ENCODE peak calls at places on chromosome 2, in five cellular contexts. One of them, this sample, is unnamed. For H3K27me3 and H3K36me3, the result is how much of the 10 kb centered on the place peaks cover.

GRCh38 chr2:11254100-11254536 is 90.3 kb downstream of the ROCK2 start:
- DNase-seq in transverse colon: no peak
- DNase-seq in testis: no peak
- DNase-seq in A673: no peak
- DNase-seq in effector memory CD4-positive, alpha-beta T cell: no peak
- DNase-seq in this sample: no peak

GRCh38 chr2:152499921-152500320 is 164.9 kb downstream of the FMNL2 start:
- DNase-seq in testis: peak
- DNase-seq in effector memory CD4-positive, alpha-beta T cell: no peak
- DNase-seq in A673: no peak
- DNase-seq in transverse colon: no peak
- DNase-seq in this sample: no peak

GRCh38 chr2:207333599-207334308 is 168.0 kb upstream of the KLF7 start:
- DNase-seq in A673: no peak
- DNase-seq in testis: no peak
- DNase-seq in effector memory CD4-positive, alpha-beta T cell: no peak
- DNase-seq in transverse colon: no peak
- DNase-seq in this sample: no peak

GRCh38 chr2:86214503-86214832 is 15.2 kb downstream of the MRPL35 start:
- DNase-seq in transverse colon: no peak
- DNase-seq in testis: no peak
- DNase-seq in A673: no peak
- DNase-seq in effector memory CD4-positive, alpha-beta T cell: no peak
- DNase-seq in this sample: no peak

GRCh38 chr2:16264931-16265540 is 324.7 kb downstream of the MYCN start:
- DNase-seq in A673: no peak
- DNase-seq in transverse colon: no peak
- DNase-seq in testis: no peak
- DNase-seq in effector memory CD4-positive, alpha-beta T cell: no peak
- DNase-seq in this sample: no peak

GRCh38 chr2:226983891-226984290 is 148.0 kb downstream of the RHBDD1 start:
- DNase-seq in effector memory CD4-positive, alpha-beta T cell: no peak
- DNase-seq in testis: no peak
- DNase-seq in transverse colon: no peak
- DNase-seq in A673: no peak
- DNase-seq in this sample: no peak

GRCh38 chr2:172091626-172092566 is 6.6 kb downstream of the DLX1 start:
- DNase-seq in transverse colon: no peak
- DNase-seq in testis: no peak
- DNase-seq in A673: no peak
- DNase-seq in effector memory CD4-positive, alpha-beta T cell: no peak
- DNase-seq in this sample: no peak

GRCh38 chr2:230690439-230690838 is 22.2 kb upstream of the CAB39 start:
- DNase-seq in transverse colon: no peak
- DNase-seq in effector memory CD4-positive, alpha-beta T cell: no peak
- DNase-seq in A673: no peak
- DNase-seq in testis: peak
- DNase-seq in this sample: no peak

GRCh38 chr2:159209341-159210306 is 76.9 kb downstream of the WDSUB1 start:
- DNase-seq in effector memory CD4-positive, alpha-beta T cell: no peak
- DNase-seq in A673: no peak
- DNase-seq in testis: no peak
- DNase-seq in transverse colon: peak
- DNase-seq in this sample: no peak

GRCh38 chr2:174263989-174264388 is 15.7 kb upstream of the OLA1 start:
- DNase-seq in testis: no peak
- DNase-seq in transverse colon: no peak
- DNase-seq in A673: no peak
- DNase-seq in effector memory CD4-positive, alpha-beta T cell: no peak
- DNase-seq in this sample: no peak

GRCh38 chr2:64222351-64222750 is 78.1 kb upstream of the PELI1 start:
- DNase-seq in transverse colon: no peak
- DNase-seq in A673: no peak
- DNase-seq in testis: peak
- DNase-seq in effector memory CD4-positive, alpha-beta T cell: no peak
- DNase-seq in this sample: no peak

GRCh38 chr2:181656450-181657261 is at the start of gene CERKL:
- DNase-seq in effector memory CD4-positive, alpha-beta T cell: no peak
- DNase-seq in testis: peak
- DNase-seq in A673: no peak
- DNase-seq in transverse colon: peak
- DNase-seq in this sample: peak

GRCh38 chr2:42057902-42058450 is 10.2 kb downstream of the PKDCC start:
- DNase-seq in testis: no peak
- DNase-seq in transverse colon: no peak
- DNase-seq in effector memory CD4-positive, alpha-beta T cell: no peak
- DNase-seq in A673: no peak
- DNase-seq in this sample: no peak

GRCh38 chr2:42061839-42062238 is 14.0 kb downstream of the PKDCC start:
- DNase-seq in effector memory CD4-positive, alpha-beta T cell: no peak
- DNase-seq in A673: no peak
- DNase-seq in transverse colon: no peak
- DNase-seq in testis: no peak
- DNase-seq in this sample: no peak

GRCh38 chr2:42059261-42059898 is 11.6 kb downstream of the PKDCC start:
- DNase-seq in testis: no peak
- DNase-seq in A673: no peak
- DNase-seq in transverse colon: no peak
- DNase-seq in effector memory CD4-positive, alpha-beta T cell: no peak
- DNase-seq in this sample: no peak

GRCh38 chr2:42060718-42061619 is 13.1 kb downstream of the PKDCC start:
- DNase-seq in transverse colon: peak
- DNase-seq in testis: peak
- DNase-seq in effector memory CD4-positive, alpha-beta T cell: no peak
- DNase-seq in A673: peak
- DNase-seq in this sample: no peak

DNA sequence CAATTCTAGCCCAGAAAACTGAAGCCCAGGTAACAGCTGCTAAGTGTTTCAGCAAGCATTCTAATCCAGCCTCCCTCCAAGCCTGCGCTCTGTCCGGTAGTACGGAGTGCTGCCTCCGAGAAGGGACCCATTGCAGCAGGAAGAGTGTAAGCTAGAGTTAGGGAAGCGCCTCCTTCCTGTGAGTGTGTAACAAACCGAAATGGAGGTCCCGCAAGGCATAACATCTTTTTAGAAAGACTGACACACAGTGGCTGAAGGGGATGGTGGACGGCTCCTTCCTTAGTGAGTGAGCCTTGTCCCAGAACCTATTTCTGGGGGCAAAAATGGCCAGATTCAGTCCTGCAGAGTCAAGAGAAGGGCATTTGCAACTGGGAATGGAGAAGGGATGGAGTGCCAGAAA is 12.2 kb downstream of the PKDCC start:
- DNase-seq in A673: no peak
- DNase-seq in transverse colon: no peak
- DNase-seq in testis: no peak
- DNase-seq in effector memory CD4-positive, alpha-beta T cell: no peak
- DNase-seq in this sample: no peak
- H3K4me3 ChIP-seq in A673: no peak
- H3K4me3 ChIP-seq in transverse colon: no peak
- H3K4me3 ChIP-seq in testis: no peak
- H3K4me3 ChIP-seq in effector memory CD4-positive, alpha-beta T cell: no peak
- H3K4me3 ChIP-seq in this sample: no peak

GRCh38 chr2:170713280-170714155 is 1.6 kb upstream of the SP5 start:
- DNase-seq in effector memory CD4-positive, alpha-beta T cell: no peak
- DNase-seq in A673: no peak
- DNase-seq in testis: no peak
- DNase-seq in transverse colon: peak
- DNase-seq in this sample: no peak
- H3K27me3 ChIP-seq in effector memory CD4-positive, alpha-beta T cell: half or more
- H3K27me3 ChIP-seq in A673: half or more
- H3K27me3 ChIP-seq in testis: under half
- H3K27me3 ChIP-seq in transverse colon: half or more
- H3K27me3 ChIP-seq in this sample: half or more

GRCh38 chr2:26363323-26363722 is 16.7 kb upstream of the ADGRF3 start:
- DNase-seq in A673: no peak
- DNase-seq in effector memory CD4-positive, alpha-beta T cell: no peak
- DNase-seq in testis: no peak
- DNase-seq in transverse colon: no peak
- DNase-seq in this sample: no peak

GRCh38 chr2:26363958-26364357 is 17.4 kb upstream of the ADGRF3 start:
- DNase-seq in transverse colon: no peak
- DNase-seq in A673: no peak
- DNase-seq in effector memory CD4-positive, alpha-beta T cell: no peak
- DNase-seq in testis: no peak
- DNase-seq in this sample: no peak

GRCh38 chr2:26364669-26365068 is 18.1 kb upstream of the ADGRF3 start:
- DNase-seq in testis: no peak
- DNase-seq in transverse colon: no peak
- DNase-seq in effector memory CD4-positive, alpha-beta T cell: no peak
- DNase-seq in A673: no peak
- DNase-seq in this sample: no peak

GRCh38 chr2:26366957-26367356 is 20.4 kb upstream of the ADGRF3 start:
- DNase-seq in testis: no peak
- DNase-seq in effector memory CD4-positive, alpha-beta T cell: no peak
- DNase-seq in transverse colon: no peak
- DNase-seq in A673: no peak
- DNase-seq in this sample: no peak
- H3K36me3 ChIP-seq in testis: under half
- H3K36me3 ChIP-seq in effector memory CD4-positive, alpha-beta T cell: under half
- H3K36me3 ChIP-seq in transverse colon: under half
- H3K36me3 ChIP-seq in A673: under half
- H3K36me3 ChIP-seq in this sample: under half

GRCh38 chr2:169765523-169765922 is 31.9 kb downstream of the KLHL23 start:
- DNase-seq in effector memory CD4-positive, alpha-beta T cell: no peak
- DNase-seq in testis: no peak
- DNase-seq in transverse colon: no peak
- DNase-seq in A673: no peak
- DNase-seq in this sample: no peak

GRCh38 chr2:169770991-169771390 is 27.7 kb upstream of the SSB start:
- DNase-seq in testis: no peak
- DNase-seq in effector memory CD4-positive, alpha-beta T cell: no peak
- DNase-seq in transverse colon: no peak
- DNase-seq in A673: no peak
- DNase-seq in this sample: no peak

GRCh38 chr2:169771612-169772011 is 27.1 kb upstream of the SSB start:
- DNase-seq in effector memory CD4-positive, alpha-beta T cell: no peak
- DNase-seq in transverse colon: no peak
- DNase-seq in A673: no peak
- DNase-seq in testis: no peak
- DNase-seq in this sample: no peak

GRCh38 chr2:169768262-169768995 is 30.2 kb upstream of the SSB start:
- DNase-seq in effector memory CD4-positive, alpha-beta T cell: no peak
- DNase-seq in testis: no peak
- DNase-seq in transverse colon: peak
- DNase-seq in A673: no peak
- DNase-seq in this sample: no peak

GRCh38 chr2:169767243-169767888 is 31.3 kb upstream of the SSB start:
- DNase-seq in transverse colon: peak
- DNase-seq in A673: peak
- DNase-seq in testis: peak
- DNase-seq in effector memory CD4-positive, alpha-beta T cell: no peak
- DNase-seq in this sample: peak
- H3K4me3 ChIP-seq in transverse colon: no peak
- H3K4me3 ChIP-seq in A673: no peak
- H3K4me3 ChIP-seq in testis: no peak
- H3K4me3 ChIP-seq in effector memory CD4-positive, alpha-beta T cell: no peak
- H3K4me3 ChIP-seq in this sample: no peak

DNA sequence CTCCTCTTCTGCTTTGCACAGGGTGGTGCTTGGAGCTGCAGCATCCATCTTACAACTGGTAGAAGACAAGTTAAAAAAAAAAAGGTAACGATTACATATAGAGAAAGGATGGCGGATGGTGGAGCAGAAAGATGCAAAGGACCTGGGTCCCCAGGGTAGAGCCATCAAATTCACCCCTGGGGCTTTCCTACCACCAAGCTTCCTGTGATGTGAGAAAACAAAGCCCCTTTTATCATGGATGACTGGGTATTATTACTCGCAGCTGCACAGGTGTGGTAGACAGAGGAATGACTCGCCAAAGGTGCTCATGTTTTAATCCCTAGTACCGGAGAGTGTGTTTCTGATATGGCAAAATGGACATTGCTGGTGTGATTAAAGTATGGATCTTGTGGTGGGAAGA is 1.3 kb upstream of the ACOXL start:
- DNase-seq in transverse colon: no peak
- DNase-seq in effector memory CD4-positive, alpha-beta T cell: no peak
- DNase-seq in A673: no peak
- DNase-seq in testis: no peak
- DNase-seq in this sample: no peak
- H3K27me3 ChIP-seq in transverse colon: half or more
- H3K27me3 ChIP-seq in effector memory CD4-positive, alpha-beta T cell: under half
- H3K27me3 ChIP-seq in A673: half or more
- H3K27me3 ChIP-seq in testis: under half
- H3K27me3 ChIP-seq in this sample: under half

GRCh38 chr2:42410732-42411514 is 49.9 kb upstream of the COX7A2L start:
- DNase-seq in A673: no peak
- DNase-seq in transverse colon: no peak
- DNase-seq in effector memory CD4-positive, alpha-beta T cell: no peak
- DNase-seq in testis: no peak
- DNase-seq in this sample: no peak
- H3K36me3 ChIP-seq in A673: under half
- H3K36me3 ChIP-seq in transverse colon: under half
- H3K36me3 ChIP-seq in effector memory CD4-positive, alpha-beta T cell: under half
- H3K36me3 ChIP-seq in testis: under half
- H3K36me3 ChIP-seq in this sample: under half

DNA sequence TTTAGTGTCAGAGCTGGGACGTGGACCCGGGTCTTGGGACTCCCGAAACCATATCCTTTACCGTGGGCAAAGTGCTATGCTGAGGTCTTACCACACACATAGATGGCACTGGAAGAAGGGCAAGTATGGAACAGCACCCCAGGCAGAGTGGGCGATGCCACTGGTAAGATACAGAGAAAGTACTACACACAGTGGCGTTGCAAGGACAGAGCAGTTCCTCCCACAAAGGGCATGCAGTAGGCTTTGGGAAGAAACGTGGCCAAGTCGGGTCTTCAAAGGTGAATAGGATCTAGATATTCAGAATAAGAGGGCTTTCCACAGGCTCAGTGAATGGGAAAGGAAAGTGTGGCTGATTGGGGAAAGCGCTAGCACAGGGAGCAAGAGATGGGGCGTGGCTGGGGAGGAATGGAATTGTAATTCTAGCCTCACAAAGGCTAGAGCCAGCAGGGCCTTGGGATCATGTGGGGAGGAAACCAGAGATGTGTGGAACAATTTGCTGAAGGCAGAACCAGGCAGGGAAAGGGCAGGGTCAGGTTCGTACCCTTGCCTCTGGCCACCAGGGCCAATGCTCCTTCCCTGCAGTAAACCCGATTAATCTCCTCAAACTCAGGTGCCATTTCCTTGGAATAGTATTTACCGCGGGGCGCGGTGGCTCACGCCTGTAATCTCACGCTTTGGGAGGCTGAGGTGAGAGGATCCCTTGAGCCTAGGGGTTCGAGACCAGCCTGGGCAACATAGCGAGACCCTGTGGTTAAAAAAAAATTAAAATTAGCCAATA is 36.0 kb downstream of the PCBP1 start:
- DNase-seq in transverse colon: peak
- DNase-seq in A673: peak
- DNase-seq in effector memory CD4-positive, alpha-beta T cell: no peak
- DNase-seq in testis: peak
- DNase-seq in this sample: no peak
- H3K4me3 ChIP-seq in transverse colon: peak
- H3K4me3 ChIP-seq in A673: peak
- H3K4me3 ChIP-seq in effector memory CD4-positive, alpha-beta T cell: peak
- H3K4me3 ChIP-seq in testis: peak
- H3K4me3 ChIP-seq in this sample: peak

DNA sequence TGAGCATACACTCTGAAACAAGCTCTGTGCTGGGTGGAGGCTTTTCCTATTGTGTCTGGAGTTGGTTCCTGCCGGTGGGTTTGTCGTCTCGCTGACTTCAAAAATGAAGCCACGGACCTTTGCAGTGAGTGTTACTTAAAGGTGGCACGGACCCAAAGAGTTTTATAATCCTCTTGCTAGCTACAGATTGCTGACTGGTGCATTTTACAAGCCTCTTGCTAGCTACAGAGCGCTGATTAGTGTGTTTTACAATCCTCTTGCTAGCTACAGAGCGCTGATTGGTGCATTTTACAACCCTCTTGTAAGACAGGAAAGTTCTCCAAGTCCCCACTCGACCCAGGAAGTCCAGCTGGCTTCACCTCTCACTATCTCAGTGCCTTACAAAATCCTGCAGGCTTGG is 15.3 kb downstream of the DCDC2C start:
- DNase-seq in effector memory CD4-positive, alpha-beta T cell: no peak
- DNase-seq in transverse colon: no peak
- DNase-seq in A673: no peak
- DNase-seq in testis: no peak
- DNase-seq in this sample: no peak
- H3K27me3 ChIP-seq in effector memory CD4-positive, alpha-beta T cell: under half
- H3K27me3 ChIP-seq in transverse colon: under half
- H3K27me3 ChIP-seq in A673: under half
- H3K27me3 ChIP-seq in testis: under half
- H3K27me3 ChIP-seq in this sample: under half

This sample was measured in iPS DF 6.9.